ENCODE peak calls at places on chromosomes 11 and 22, in nine cellular contexts. R is Calu3; S is endodermal cell; Z is fibroblast of lung; L is cardiac fibroblast; F is fibroblast of mammary gland; M is esophagus squamous epithelium; P is tibial artery; H is CD8-positive, alpha-beta T cell. C is an unnamed sample.
A peak's percentile ranks its signal among the peaks of the same experiment; 100 is the strongest.

GRCh38 chr11:78228467-78228866 is 39.7 kb downstream of the USP35 start:
- DNase-seq in R (peak; percentile 45), S (peak; percentile 72), Z (peak; percentile 41), L (peak; percentile 76), F (peak; percentile 60), M (no peak), P (no peak), H (no peak), C (peak; percentile 50)

GRCh38 chr11:117468888-117469287 is 141.2 kb downstream of the CEP164 start:
- DNase-seq in R (no peak), S (peak; percentile 72), Z (no peak), L (no peak), F (no peak), M (no peak), P (no peak), H (no peak), C (no peak)

GRCh38 chr11:86951706-86952105 is 3.5 kb downstream of the FZD4 start:
- DNase-seq in R (no peak), S (no peak), Z (no peak), L (no peak), F (no peak), M (no peak), P (no peak), H (no peak), C (no peak)

GRCh38 chr11:26842883-26843282 is 121.0 kb upstream of the SLC5A12 start:
- DNase-seq in R (no peak), S (no peak), Z (peak; percentile 58), L (no peak), F (peak; percentile 24), M (no peak), P (no peak), H (no peak), C (no peak)

GRCh38 chr11:84819128-84819527 is 808.0 kb downstream of the DLG2 start:
- DNase-seq in R (no peak), S (no peak), Z (peak; percentile 29), L (no peak), F (peak; percentile 20), M (no peak), P (no peak), H (no peak), C (no peak)

GRCh38 chr22:50456466-50457234 is 18.2 kb downstream of the SBF1 start:
- DNase-seq in R (no peak), S (peak; percentile 74), Z (no peak), L (no peak), F (no peak), M (no peak), P (no peak), H (no peak), C (no peak)

GRCh38 chr22:21837184-21837979 is 30.1 kb downstream of the MAPK1 start:
- DNase-seq in R (no peak), S (no peak), Z (peak; percentile 95), L (peak; percentile 74), F (peak; percentile 85), M (no peak), P (no peak), H (no peak), C (peak; percentile 87)

GRCh38 chr11:95512682-95513081 is 276.9 kb downstream of the FAM76B start:
- DNase-seq in R (no peak), S (no peak), Z (peak; percentile 90), L (peak; percentile 91), F (peak; percentile 98), M (no peak), P (peak; percentile 80), H (no peak), C (peak; percentile 33)

GRCh38 chr22:17476838-17477237 is 86.5 kb upstream of the SLC25A18 start:
- DNase-seq in R (no peak), S (peak; percentile 32), Z (no peak), L (no peak), F (peak; percentile 8), M (no peak), P (no peak), H (no peak), C (no peak)
- TF ChIP-seq CTCF in R (no peak), S (no peak), Z (no peak), L (no peak), F (no peak), M (no peak), P (no peak), H (no peak), C (no peak)

GRCh38 chr11:65251476-65251875 is 10.3 kb upstream of the POLA2 start:
- DNase-seq in R (no peak), S (no peak), Z (no peak), L (peak; percentile 11), F (peak; percentile 30), M (no peak), P (no peak), H (no peak), C (peak; percentile 7)
- TF ChIP-seq CTCF in R (no peak), S (peak; percentile 35), Z (no peak), L (no peak), F (no peak), M (no peak), P (no peak), H (no peak), C (peak; percentile 9)

DNA sequence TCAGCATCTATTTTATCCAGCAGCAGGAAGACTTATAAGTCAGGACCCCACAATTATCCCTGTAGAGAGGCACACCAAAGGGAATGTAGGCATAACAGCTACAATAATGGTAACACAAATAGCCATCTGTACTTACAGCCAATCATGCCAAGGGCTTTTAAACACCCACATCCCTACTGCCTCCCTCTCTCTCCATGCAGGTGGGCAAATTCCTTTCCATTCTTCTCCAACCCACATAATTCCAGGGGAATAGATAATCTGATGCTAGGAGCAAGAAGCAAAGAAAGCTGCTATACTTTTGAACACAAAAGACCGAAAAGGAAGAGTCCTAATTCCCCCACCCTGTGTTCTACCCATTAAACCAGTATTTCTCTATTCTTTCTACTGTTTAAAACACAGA is 46.7 kb downstream of the RBFOX2 start:
- DNase-seq in R (no peak), S (no peak), Z (no peak), L (no peak), F (no peak), M (no peak), P (no peak), H (no peak), C (no peak)
- TF ChIP-seq CTCF in R (no peak), S (no peak), Z (no peak), L (no peak), F (no peak), M (no peak), P (no peak), H (no peak), C (no peak)

DNA sequence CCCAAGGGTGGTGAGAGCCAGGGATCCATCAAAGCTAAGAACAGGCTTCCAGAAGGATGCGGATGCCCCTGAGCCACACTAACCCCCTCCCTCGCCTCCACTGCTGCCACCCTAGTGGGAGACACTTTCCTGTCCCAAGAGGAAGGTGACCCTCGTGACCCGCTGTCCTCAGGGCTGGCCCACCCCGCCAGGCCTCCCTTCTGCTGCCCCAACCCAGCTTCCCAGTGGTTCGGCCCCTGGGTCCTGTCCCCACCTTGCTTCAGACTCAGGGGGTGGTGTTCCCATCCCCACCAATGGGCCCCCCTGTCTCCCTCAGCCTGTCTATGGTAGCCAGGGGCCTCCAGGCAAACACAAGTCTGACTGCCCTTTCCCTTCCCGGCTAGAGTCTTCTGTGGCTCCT is 6.5 kb upstream of the PICK1 start:
- DNase-seq in R (no peak), S (no peak), Z (no peak), L (no peak), F (no peak), M (no peak), P (no peak), H (no peak), C (no peak)
- TF ChIP-seq CTCF in R (no peak), S (no peak), Z (no peak), L (no peak), F (no peak), M (no peak), P (no peak), H (no peak), C (no peak)

GRCh38 chr22:40156001-40156516 is 21.7 kb upstream of the TNRC6B start:
- DNase-seq in R (peak; percentile 64), S (peak; percentile 68), Z (peak; percentile 68), L (peak; percentile 50), F (peak; percentile 37), M (no peak), P (no peak), H (no peak), C (peak; percentile 42)
- TF ChIP-seq CTCF in R (peak; percentile 19), S (peak; percentile 49), Z (no peak), L (peak; percentile 13), F (peak; percentile 22), M (peak; percentile 18), P (no peak), H (no peak), C (peak; percentile 61)

C was measured in HFFc6.